ENCODE peak calls at places on chromosome 12, in ten cellular contexts. M, I, G, P, U, Y, L, O, S and J are unnamed samples. For H3K9me3, the result is how much of the 10 kb centered on the place peaks cover.

GRCh38 chr12:19848426-19848825 is 409.1 kb downstream of the AEBP2 start:
- DNase-seq in M (no peak), I (no peak), G (no peak), P (no peak), U (no peak), Y (no peak), L (no peak), O (no peak), S (no peak), J (no peak)

GRCh38 chr12:52395761-52396434 is 10.2 kb downstream of the KRT82 start:
- DNase-seq in M (no peak), I (no peak), G (no peak), P (peak), U (no peak), Y (no peak), L (peak), O (no peak), S (no peak), J (no peak)

GRCh38 chr12:45658066-45658465 is 71.4 kb upstream of the ARID2 start:
- DNase-seq in M (no peak), I (no peak), G (no peak), P (no peak), U (no peak), Y (no peak), L (no peak), O (no peak), S (no peak), J (no peak)

GRCh38 chr12:56635539-56636117 is 5.5 kb upstream of the BAZ2A start:
- DNase-seq in M (no peak), I (no peak), G (no peak), P (peak), U (no peak), Y (peak), L (no peak), O (peak), S (no peak), J (peak)

GRCh38 chr12:131832393-131833231 is 4.4 kb downstream of the MMP17 start:
- DNase-seq in M (no peak), I (no peak), G (no peak), P (peak), U (peak), Y (no peak), L (no peak), O (no peak), S (peak), J (no peak)

GRCh38 chr12:75725505-75726120 is 214.2 kb upstream of the KRR1 start:
- DNase-seq in M (no peak), I (no peak), G (no peak), P (peak), U (no peak), Y (no peak), L (no peak), O (no peak), S (no peak), J (no peak)

GRCh38 chr12:104664368-104664767 is 207.6 kb downstream of the CHST11 start:
- DNase-seq in M (no peak), I (no peak), G (no peak), P (no peak), U (no peak), Y (no peak), L (no peak), O (no peak), S (no peak), J (no peak)

GRCh38 chr12:27193854-27194544 is 50.1 kb upstream of the STK38L start:
- DNase-seq in M (no peak), I (no peak), G (no peak), P (peak), U (no peak), Y (no peak), L (no peak), O (no peak), S (peak), J (no peak)

GRCh38 chr12:53253298-53253697 is 14.8 kb upstream of the ESPL1 start:
- DNase-seq in M (no peak), I (no peak), G (no peak), P (no peak), U (no peak), Y (no peak), L (no peak), O (no peak), S (no peak), J (no peak)

GRCh38 chr12:76288218-76288617 is 60.0 kb downstream of the BBS10 start:
- DNase-seq in M (no peak), I (no peak), G (no peak), P (no peak), U (no peak), Y (no peak), L (no peak), O (no peak), S (no peak), J (no peak)

GRCh38 chr12:75913502-75914110 is 118.0 kb downstream of the PHLDA1 start:
- DNase-seq in M (no peak), I (no peak), G (no peak), P (no peak), U (no peak), Y (no peak), L (no peak), O (no peak), S (no peak), J (no peak)

GRCh38 chr12:115135800-115136211 is 451.8 kb upstream of the TBX3 start:
- DNase-seq in M (no peak), I (no peak), G (no peak), P (peak), U (peak), Y (no peak), L (no peak), O (no peak), S (peak), J (no peak)

GRCh38 chr12:98355322-98355721 is 160.1 kb upstream of the TMPO start:
- DNase-seq in M (no peak), I (no peak), G (no peak), P (peak), U (no peak), Y (no peak), L (no peak), O (no peak), S (no peak), J (no peak)

GRCh38 chr12:3259976-3260375 is 182.8 kb downstream of the TSPAN9 start:
- DNase-seq in M (no peak), I (no peak), G (no peak), P (no peak), U (no peak), Y (no peak), L (no peak), O (no peak), S (no peak), J (no peak)

GRCh38 chr12:41407240-41407799 is 219.2 kb downstream of the PDZRN4 start:
- DNase-seq in M (peak), I (no peak), G (no peak), P (no peak), U (no peak), Y (no peak), L (no peak), O (no peak), S (no peak), J (no peak)

GRCh38 chr12:27614866-27615265 is 81.4 kb upstream of the REP15 start:
- DNase-seq in M (no peak), I (no peak), G (no peak), P (no peak), U (no peak), Y (no peak), L (no peak), O (no peak), S (no peak), J (no peak)

GRCh38 chr12:103824845-103825244 is 16.2 kb downstream of the NT5DC3 start:
- DNase-seq in M (no peak), I (no peak), G (no peak), P (no peak), U (no peak), Y (no peak), L (no peak), O (no peak), S (no peak), J (no peak)

GRCh38 chr12:47244730-47245285 is 165.0 kb upstream of the AMIGO2 start:
- DNase-seq in M (no peak), I (no peak), G (no peak), P (no peak), U (no peak), Y (no peak), L (no peak), O (no peak), S (no peak), J (no peak)
- H3K9me3 ChIP-seq in M (under half), I (under half), G (under half), P (under half), U (under half), Y (under half), L (under half), O (under half), S (under half), J (under half)

GRCh38 chr12:5318874-5319273 is 113.0 kb upstream of the NTF3 start:
- DNase-seq in M (no peak), I (no peak), G (no peak), P (no peak), U (peak), Y (no peak), L (no peak), O (no peak), S (peak), J (no peak)
- H3K9me3 ChIP-seq in M (under half), I (under half), G (under half), P (under half), U (under half), Y (under half), L (under half), O (under half), S (under half), J (under half)

GRCh38 chr12:34607520-34608195 is 585.4 kb downstream of the ALG10 start:
- DNase-seq in M (no peak), I (no peak), G (no peak), P (no peak), U (no peak), Y (no peak), L (no peak), O (no peak), S (no peak), J (no peak)
- H3K9me3 ChIP-seq in M (under half), I (under half), G (under half), P (under half), U (half or more), Y (under half), L (under half), O (under half), S (under half), J (under half)

GRCh38 chr12:64029013-64029857 is 184.7 kb downstream of the SRGAP1 start:
- DNase-seq in M (no peak), I (no peak), G (no peak), P (no peak), U (peak), Y (no peak), L (no peak), O (no peak), S (no peak), J (no peak)

GRCh38 chr12:64025174-64025958 is 180.9 kb downstream of the SRGAP1 start:
- DNase-seq in M (no peak), I (no peak), G (no peak), P (no peak), U (no peak), Y (no peak), L (no peak), O (no peak), S (no peak), J (no peak)

GRCh38 chr12:64030155-64030554 is 185.7 kb downstream of the SRGAP1 start:
- DNase-seq in M (no peak), I (no peak), G (no peak), P (no peak), U (no peak), Y (no peak), L (no peak), O (no peak), S (peak), J (no peak)

GRCh38 chr12:64028541-64028940 is 184.0 kb downstream of the SRGAP1 start:
- DNase-seq in M (no peak), I (no peak), G (no peak), P (no peak), U (no peak), Y (no peak), L (no peak), O (no peak), S (no peak), J (no peak)
- H3K9me3 ChIP-seq in M (under half), I (under half), G (under half), P (under half), U (under half), Y (under half), L (under half), O (under half), S (under half), J (under half)

GRCh38 chr12:38162708-38163441 is 153.7 kb upstream of the ALG10B start:
- DNase-seq in M (no peak), I (no peak), G (no peak), P (no peak), U (no peak), Y (no peak), L (no peak), O (no peak), S (no peak), J (no peak)
- H3K9me3 ChIP-seq in M (under half), I (under half), G (under half), P (under half), U (half or more), Y (under half), L (under half), O (under half), S (under half), J (under half)

GRCh38 chr12:132940071-132940719 is 15.9 kb downstream of the ZNF605 start:
- DNase-seq in M (no peak), I (no peak), G (no peak), P (no peak), U (no peak), Y (no peak), L (no peak), O (no peak), S (no peak), J (no peak)
- H3K9me3 ChIP-seq in M (under half), I (under half), G (under half), P (half or more), U (half or more), Y (under half), L (under half), O (under half), S (under half), J (under half)

GRCh38 chr12:133061954-133062353 is 18.8 kb upstream of the ZNF140 start:
- DNase-seq in M (no peak), I (no peak), G (no peak), P (no peak), U (no peak), Y (no peak), L (no peak), O (no peak), S (no peak), J (no peak)

GRCh38 chr12:133058203-133059125 is 21.2 kb downstream of the ZNF84 start:
- DNase-seq in M (no peak), I (no peak), G (no peak), P (peak), U (no peak), Y (no peak), L (no peak), O (no peak), S (peak), J (no peak)

DNA sequence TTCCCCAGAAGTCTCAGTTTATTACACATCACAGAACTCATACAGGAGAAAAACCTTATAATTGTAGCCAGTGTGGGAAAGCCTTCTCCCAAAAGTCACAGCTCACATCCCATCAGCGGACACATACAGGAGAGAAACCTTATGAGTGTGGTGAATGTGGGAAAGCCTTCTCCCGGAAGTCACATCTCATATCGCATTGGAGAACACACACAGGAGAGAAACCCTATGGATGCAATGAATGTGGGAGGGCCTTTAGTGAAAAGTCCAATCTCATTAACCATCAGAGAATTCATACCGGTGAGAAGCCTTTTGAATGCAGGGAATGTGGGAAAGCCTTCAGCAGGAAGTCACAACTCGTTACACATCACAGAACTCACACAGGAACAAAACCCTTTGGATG is 20.1 kb downstream of the ZNF84 start:
- DNase-seq in M (no peak), I (no peak), G (no peak), P (peak), U (no peak), Y (no peak), L (no peak), O (no peak), S (peak), J (no peak)
- H3K9me3 ChIP-seq in M (under half), I (half or more), G (half or more), P (half or more), U (under half), Y (half or more), L (under half), O (under half), S (under half), J (half or more)

GRCh38 chr12:130806574-130806973 is 32.5 kb downstream of the STX2 start:
- DNase-seq in M (no peak), I (no peak), G (no peak), P (no peak), U (no peak), Y (no peak), L (no peak), O (no peak), S (no peak), J (no peak)

GRCh38 chr12:130800312-130800711 is 38.7 kb downstream of the STX2 start:
- DNase-seq in M (no peak), I (no peak), G (no peak), P (no peak), U (no peak), Y (no peak), L (no peak), O (no peak), S (no peak), J (no peak)

GRCh38 chr12:130804216-130804615 is 34.8 kb downstream of the STX2 start:
- DNase-seq in M (no peak), I (no peak), G (no peak), P (no peak), U (no peak), Y (no peak), L (no peak), O (no peak), S (peak), J (no peak)

GRCh38 chr12:130805635-130806034 is 33.4 kb downstream of the STX2 start:
- DNase-seq in M (no peak), I (no peak), G (no peak), P (no peak), U (no peak), Y (no peak), L (no peak), O (no peak), S (no peak), J (no peak)

GRCh38 chr12:130803707-130804106 is 35.3 kb downstream of the STX2 start:
- DNase-seq in M (no peak), I (no peak), G (no peak), P (no peak), U (no peak), Y (no peak), L (no peak), O (no peak), S (peak), J (no peak)
- H3K9me3 ChIP-seq in M (under half), I (under half), G (under half), P (under half), U (under half), Y (under half), L (under half), O (under half), S (under half), J (under half)

GRCh38 chr12:132950844-132951535 is 5.1 kb downstream of the ZNF605 start:
- DNase-seq in M (no peak), I (no peak), G (no peak), P (no peak), U (no peak), Y (no peak), L (no peak), O (no peak), S (no peak), J (no peak)

GRCh38 chr12:132948146-132949066 is 7.7 kb downstream of the ZNF605 start:
- DNase-seq in M (no peak), I (no peak), G (no peak), P (no peak), U (no peak), Y (no peak), L (no peak), O (no peak), S (no peak), J (no peak)

GRCh38 chr12:132952371-132953162 is 3.5 kb downstream of the ZNF605 start:
- DNase-seq in M (no peak), I (no peak), G (no peak), P (no peak), U (no peak), Y (no peak), L (no peak), O (no peak), S (no peak), J (no peak)

GRCh38 chr12:132951649-132952048 is 4.5 kb downstream of the ZNF605 start:
- DNase-seq in M (no peak), I (no peak), G (no peak), P (no peak), U (no peak), Y (no peak), L (no peak), O (no peak), S (no peak), J (no peak)

GRCh38 chr12:132949936-132950837 is 5.9 kb downstream of the ZNF605 start:
- DNase-seq in M (no peak), I (no peak), G (no peak), P (no peak), U (no peak), Y (no peak), L (no peak), O (no peak), S (no peak), J (no peak)
- H3K9me3 ChIP-seq in M (half or more), I (under half), G (under half), P (half or more), U (half or more), Y (under half), L (under half), O (under half), S (under half), J (under half)

DNA sequence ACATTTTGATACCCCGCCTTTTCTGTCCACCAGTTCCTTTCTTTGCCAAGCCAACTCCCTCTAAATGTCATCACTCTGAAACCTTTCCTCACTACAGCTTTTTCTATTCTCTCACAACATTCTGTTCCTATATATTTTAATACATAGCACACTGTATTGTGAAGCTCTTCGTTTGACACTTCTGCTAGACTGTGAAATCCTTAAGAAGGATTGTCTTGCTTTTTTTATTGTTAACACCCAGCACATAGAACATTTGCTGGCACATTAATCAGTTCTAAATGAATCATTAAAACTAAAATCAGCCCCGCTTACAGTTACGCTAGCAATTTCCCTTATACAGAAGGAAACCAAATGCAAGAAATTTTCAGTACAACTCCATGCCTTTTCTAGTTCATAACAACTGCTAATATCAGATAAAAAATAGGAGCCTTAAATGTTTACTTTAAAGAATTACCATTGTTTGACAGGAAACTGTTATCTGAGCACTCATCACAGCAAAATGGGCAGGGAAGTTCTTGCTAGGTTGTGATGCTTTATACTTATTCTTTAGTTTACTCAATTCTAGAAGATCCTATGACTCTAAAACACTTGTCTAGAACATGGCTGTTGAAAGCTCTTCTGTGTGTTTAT is 93.5 kb downstream of the PPP1R12A start:
- DNase-seq in M (no peak), I (no peak), G (no peak), P (no peak), U (no peak), Y (no peak), L (no peak), O (no peak), S (no peak), J (no peak)
- H3K9me3 ChIP-seq in M (under half), I (under half), G (under half), P (under half), U (under half), Y (under half), L (under half), O (under half), S (under half), J (under half)